ENCODE peak calls at places on chromosome 13, in nine cellular contexts. One of them, this sample, is unnamed.

GRCh38 chr13:76852991-76853390 is 33.2 kb downstream of the KCTD12 start:
- DNase-seq in psoas muscle: no peak
- DNase-seq in stimulated activated CD4-positive, alpha-beta T cell treated with anti-CD3 and anti-CD28 coated beads, Interleukin-4, amount 100 ng/mL, for 4 hours: no peak
- DNase-seq in spleen: no peak
- DNase-seq in AG10803: peak
- DNase-seq in lower leg skin: peak
- DNase-seq in ELR: peak
- DNase-seq in cortex of kidney: no peak
- DNase-seq in esophagus squamous epithelium: no peak
- DNase-seq in this sample: peak

GRCh38 chr13:89923731-89924130 is 1423.8 kb upstream of the MIR17HG start:
- DNase-seq in cortex of kidney: no peak
- DNase-seq in ELR: peak
- DNase-seq in AG10803: no peak
- DNase-seq in esophagus squamous epithelium: no peak
- DNase-seq in spleen: no peak
- DNase-seq in stimulated activated CD4-positive, alpha-beta T cell treated with anti-CD3 and anti-CD28 coated beads, Interleukin-4, amount 100 ng/mL, for 4 hours: no peak
- DNase-seq in lower leg skin: no peak
- DNase-seq in psoas muscle: no peak
- DNase-seq in this sample: peak

GRCh38 chr13:30656178-30656577 is 38.5 kb downstream of the USPL1 start:
- DNase-seq in spleen: no peak
- DNase-seq in AG10803: no peak
- DNase-seq in psoas muscle: no peak
- DNase-seq in ELR: no peak
- DNase-seq in lower leg skin: no peak
- DNase-seq in stimulated activated CD4-positive, alpha-beta T cell treated with anti-CD3 and anti-CD28 coated beads, Interleukin-4, amount 100 ng/mL, for 4 hours: no peak
- DNase-seq in cortex of kidney: no peak
- DNase-seq in esophagus squamous epithelium: no peak
- DNase-seq in this sample: no peak

GRCh38 chr13:25874907-25875306 is 176.9 kb downstream of the SHISA2 start:
- DNase-seq in lower leg skin: no peak
- DNase-seq in AG10803: no peak
- DNase-seq in cortex of kidney: no peak
- DNase-seq in esophagus squamous epithelium: no peak
- DNase-seq in spleen: peak
- DNase-seq in psoas muscle: no peak
- DNase-seq in ELR: no peak
- DNase-seq in stimulated activated CD4-positive, alpha-beta T cell treated with anti-CD3 and anti-CD28 coated beads, Interleukin-4, amount 100 ng/mL, for 4 hours: peak
- DNase-seq in this sample: no peak

GRCh38 chr13:60411983-60412382 is 15.0 kb downstream of the TDRD3 start:
- DNase-seq in cortex of kidney: no peak
- DNase-seq in esophagus squamous epithelium: no peak
- DNase-seq in psoas muscle: no peak
- DNase-seq in lower leg skin: no peak
- DNase-seq in spleen: no peak
- DNase-seq in ELR: no peak
- DNase-seq in stimulated activated CD4-positive, alpha-beta T cell treated with anti-CD3 and anti-CD28 coated beads, Interleukin-4, amount 100 ng/mL, for 4 hours: no peak
- DNase-seq in AG10803: peak
- DNase-seq in this sample: peak

GRCh38 chr13:103006706-103007426 is 59.4 kb downstream of the SLC10A2 start:
- DNase-seq in psoas muscle: no peak
- DNase-seq in ELR: no peak
- DNase-seq in lower leg skin: no peak
- DNase-seq in esophagus squamous epithelium: no peak
- DNase-seq in stimulated activated CD4-positive, alpha-beta T cell treated with anti-CD3 and anti-CD28 coated beads, Interleukin-4, amount 100 ng/mL, for 4 hours: no peak
- DNase-seq in spleen: no peak
- DNase-seq in AG10803: no peak
- DNase-seq in cortex of kidney: no peak
- DNase-seq in this sample: no peak

GRCh38 chr13:109361562-109361961 is 424.8 kb downstream of the IRS2 start:
- DNase-seq in stimulated activated CD4-positive, alpha-beta T cell treated with anti-CD3 and anti-CD28 coated beads, Interleukin-4, amount 100 ng/mL, for 4 hours: no peak
- DNase-seq in AG10803: no peak
- DNase-seq in cortex of kidney: no peak
- DNase-seq in lower leg skin: no peak
- DNase-seq in esophagus squamous epithelium: no peak
- DNase-seq in ELR: no peak
- DNase-seq in psoas muscle: no peak
- DNase-seq in spleen: no peak
- DNase-seq in this sample: no peak

GRCh38 chr13:35475960-35476943 is at the start of gene MAB21L1:
- DNase-seq in cortex of kidney: no peak
- DNase-seq in AG10803: peak
- DNase-seq in stimulated activated CD4-positive, alpha-beta T cell treated with anti-CD3 and anti-CD28 coated beads, Interleukin-4, amount 100 ng/mL, for 4 hours: no peak
- DNase-seq in esophagus squamous epithelium: no peak
- DNase-seq in spleen: peak
- DNase-seq in ELR: peak
- DNase-seq in psoas muscle: peak
- DNase-seq in lower leg skin: no peak
- DNase-seq in this sample: peak

GRCh38 chr13:30892966-30893365 is 13.1 kb upstream of the MEDAG start:
- DNase-seq in cortex of kidney: no peak
- DNase-seq in ELR: peak
- DNase-seq in spleen: no peak
- DNase-seq in AG10803: peak
- DNase-seq in psoas muscle: peak
- DNase-seq in esophagus squamous epithelium: no peak
- DNase-seq in lower leg skin: peak
- DNase-seq in stimulated activated CD4-positive, alpha-beta T cell treated with anti-CD3 and anti-CD28 coated beads, Interleukin-4, amount 100 ng/mL, for 4 hours: no peak
- DNase-seq in this sample: peak

GRCh38 chr13:30762643-30763042 is 27.3 kb downstream of the ALOX5AP start:
- DNase-seq in stimulated activated CD4-positive, alpha-beta T cell treated with anti-CD3 and anti-CD28 coated beads, Interleukin-4, amount 100 ng/mL, for 4 hours: no peak
- DNase-seq in AG10803: no peak
- DNase-seq in esophagus squamous epithelium: no peak
- DNase-seq in psoas muscle: no peak
- DNase-seq in spleen: no peak
- DNase-seq in cortex of kidney: no peak
- DNase-seq in lower leg skin: no peak
- DNase-seq in ELR: peak
- DNase-seq in this sample: no peak

GRCh38 chr13:79679334-79679733 is 198.4 kb downstream of the NDFIP2 start:
- DNase-seq in spleen: no peak
- DNase-seq in ELR: peak
- DNase-seq in AG10803: peak
- DNase-seq in esophagus squamous epithelium: no peak
- DNase-seq in cortex of kidney: no peak
- DNase-seq in lower leg skin: peak
- DNase-seq in psoas muscle: peak
- DNase-seq in stimulated activated CD4-positive, alpha-beta T cell treated with anti-CD3 and anti-CD28 coated beads, Interleukin-4, amount 100 ng/mL, for 4 hours: no peak
- DNase-seq in this sample: peak

This sample was measured in fibroblast of lung.